ENCODE peak calls at places on chromosomes 4 and X, in six cellular contexts. N, M, R, Q, Y and L are unnamed samples.

GRCh38 chr4:81504685-81505598 is 33.2 kb upstream of the RASGEF1B start:
- DNase-seq in N (peak; percentile 91), R (no peak), Y (no peak), Q (peak; percentile 75), M (peak; percentile 84), L (peak; percentile 84)

GRCh38 chrX:44305921-44306320 is 37.6 kb downstream of the EFHC2 start:
- DNase-seq in R (no peak), Y (no peak), N (no peak), M (no peak), Q (no peak), L (no peak)

GRCh38 chr4:155802573-155802972 is 43.8 kb downstream of the GUCY1B1 start:
- DNase-seq in N (no peak), R (no peak), M (no peak), Q (no peak), Y (no peak), L (no peak)

GRCh38 chr4:74316397-74316796 is 8.1 kb downstream of the EPGN start:
- DNase-seq in M (no peak), Y (no peak), N (no peak), R (no peak), Q (no peak), L (no peak)

GRCh38 chr4:183097251-183098079 is 1.6 kb upstream of the WWC2 start:
- DNase-seq in N (peak; percentile 53), Q (no peak), R (no peak), Y (peak; percentile 35), M (peak; percentile 27), L (peak; percentile 69)

GRCh38 chrX:48835524-48836329 is at the start of gene PCSK1N:
- DNase-seq in Q (no peak), R (peak; percentile 28), Y (no peak), N (no peak), M (no peak), L (no peak)

GRCh38 chr4:157043131-157043530 is 32.8 kb upstream of the GLRB start:
- DNase-seq in N (no peak), M (no peak), Q (no peak), Y (no peak), R (peak; percentile 19), L (no peak)

GRCh38 chr4:23022032-23022431 is 329.3 kb downstream of the GBA3 start:
- DNase-seq in R (peak; percentile 19), N (no peak), Y (no peak), Q (no peak), M (no peak), L (no peak)

DNA sequence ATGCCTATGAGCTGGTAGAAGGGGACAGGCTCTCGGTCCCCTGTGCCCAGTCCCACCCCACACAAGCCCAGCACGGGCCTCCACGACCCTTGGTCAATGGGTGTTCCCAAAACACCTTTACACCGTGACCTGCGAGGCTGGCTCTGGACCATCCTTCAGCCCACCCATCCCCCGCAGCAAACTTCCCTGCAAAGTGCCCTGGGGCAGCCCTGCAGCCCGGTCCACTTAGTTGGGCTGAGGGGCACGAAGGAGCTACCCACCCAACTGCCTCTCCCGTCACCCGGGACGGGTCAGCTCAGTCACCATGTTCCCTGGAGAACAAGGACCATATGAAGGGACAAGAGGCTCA is 23.4 kb downstream of the WDR1 start:
- DNase-seq in R (no peak), Q (no peak), Y (no peak), M (no peak), N (peak; percentile 46), L (no peak)
- H3K27ac ChIP-seq in R (peak overlapping the region; percentile 98), Q (peak overlapping the region; percentile 88), Y (peak overlapping the region; percentile 16), M (peak overlapping the region; percentile 95), N (peak overlapping the region; percentile 5), L (peak overlapping the region; percentile 79)

DNA sequence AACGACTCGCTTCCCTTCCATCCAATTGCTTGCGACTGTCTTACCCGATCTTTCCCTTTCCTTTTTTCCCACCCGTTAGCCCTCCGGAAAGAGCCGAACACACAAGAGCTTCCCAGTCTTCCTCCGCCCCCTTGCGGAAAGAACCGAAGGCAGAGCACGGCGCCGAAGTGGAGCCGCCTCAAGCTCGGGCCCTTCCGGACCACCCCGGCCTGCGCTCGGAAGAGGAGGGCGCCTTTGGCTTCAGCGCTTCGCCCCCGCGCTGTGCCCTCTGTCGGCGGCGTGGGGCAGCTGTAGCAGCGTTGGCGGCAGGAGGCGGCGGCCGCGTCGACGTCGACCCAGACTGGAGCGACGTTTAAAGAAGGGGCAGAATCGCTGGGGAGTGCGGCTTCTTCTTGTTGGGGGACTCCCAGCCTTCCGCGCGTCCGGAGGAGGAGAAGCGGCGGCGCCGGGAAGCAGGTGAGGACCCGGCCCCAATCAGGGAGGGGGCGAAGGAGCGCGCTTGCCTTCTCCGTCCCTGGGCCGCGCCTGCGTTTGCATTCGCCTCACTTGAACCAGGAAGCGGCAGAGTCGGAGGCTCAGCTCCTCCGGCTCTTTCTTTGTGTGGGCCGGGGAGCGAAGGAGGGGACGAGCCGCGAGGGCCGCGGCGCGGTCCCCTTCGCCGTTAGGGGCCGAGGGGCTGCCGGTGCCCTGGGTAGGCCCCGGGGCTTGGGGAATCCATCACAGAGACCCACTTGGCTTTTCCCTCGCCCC is at the start of gene ZBTB33:
- DNase-seq in Q (peak; percentile 93), Y (peak; percentile 92), R (peak; percentile 86), N (peak; percentile 95), M (peak; percentile 87), L (peak; percentile 94)
- H3K27ac ChIP-seq in Q (peak within 1 kb of the TSS; percentile 89), Y (peak within 1 kb of the TSS; percentile 81), R (peak within 1 kb of the TSS; percentile 86), N (no peak within 1 kb of the TSS), M (peak within 1 kb of the TSS; percentile 87), L (peak within 1 kb of the TSS; percentile 91)

GRCh38 chrX:40484408-40485091 is 96.2 kb upstream of the ATP6AP2 start:
- DNase-seq in N (no peak), Y (peak; percentile 38), R (no peak), M (no peak), Q (no peak), L (no peak)

GRCh38 chrX:40483502-40483901 is 97.3 kb upstream of the ATP6AP2 start:
- DNase-seq in Q (no peak), N (no peak), R (no peak), M (no peak), Y (no peak), L (no peak)

GRCh38 chrX:40485973-40486372 is 94.8 kb upstream of the ATP6AP2 start:
- DNase-seq in Q (no peak), M (no peak), R (no peak), Y (no peak), N (no peak), L (no peak)

GRCh38 chrX:40488299-40488698 is 92.5 kb upstream of the ATP6AP2 start:
- DNase-seq in N (no peak), M (no peak), Q (no peak), Y (no peak), R (no peak), L (no peak)

GRCh38 chrX:40485427-40485826 is 95.3 kb upstream of the ATP6AP2 start:
- DNase-seq in Y (no peak), R (no peak), M (no peak), N (no peak), Q (no peak), L (no peak)
- H3K27ac ChIP-seq in Y (no peak overlapping the region), R (no peak overlapping the region), M (no peak overlapping the region), N (no peak overlapping the region), Q (no peak overlapping the region), L (no peak overlapping the region)

GRCh38 chrX:19568422-19568821 is 53.1 kb upstream of the MAP3K15 start:
- DNase-seq in R (no peak), N (no peak), M (no peak), Q (no peak), Y (no peak), L (no peak)

GRCh38 chrX:19569121-19569805 is 54.0 kb upstream of the MAP3K15 start:
- DNase-seq in N (no peak), Y (no peak), M (no peak), Q (no peak), R (no peak), L (no peak)

GRCh38 chrX:19565605-19566004 is 50.3 kb upstream of the MAP3K15 start:
- DNase-seq in Y (no peak), Q (no peak), M (no peak), R (no peak), N (no peak), L (no peak)

GRCh38 chrX:19564606-19565005 is 49.3 kb upstream of the MAP3K15 start:
- DNase-seq in R (no peak), Q (no peak), Y (no peak), N (no peak), M (no peak), L (no peak)

DNA sequence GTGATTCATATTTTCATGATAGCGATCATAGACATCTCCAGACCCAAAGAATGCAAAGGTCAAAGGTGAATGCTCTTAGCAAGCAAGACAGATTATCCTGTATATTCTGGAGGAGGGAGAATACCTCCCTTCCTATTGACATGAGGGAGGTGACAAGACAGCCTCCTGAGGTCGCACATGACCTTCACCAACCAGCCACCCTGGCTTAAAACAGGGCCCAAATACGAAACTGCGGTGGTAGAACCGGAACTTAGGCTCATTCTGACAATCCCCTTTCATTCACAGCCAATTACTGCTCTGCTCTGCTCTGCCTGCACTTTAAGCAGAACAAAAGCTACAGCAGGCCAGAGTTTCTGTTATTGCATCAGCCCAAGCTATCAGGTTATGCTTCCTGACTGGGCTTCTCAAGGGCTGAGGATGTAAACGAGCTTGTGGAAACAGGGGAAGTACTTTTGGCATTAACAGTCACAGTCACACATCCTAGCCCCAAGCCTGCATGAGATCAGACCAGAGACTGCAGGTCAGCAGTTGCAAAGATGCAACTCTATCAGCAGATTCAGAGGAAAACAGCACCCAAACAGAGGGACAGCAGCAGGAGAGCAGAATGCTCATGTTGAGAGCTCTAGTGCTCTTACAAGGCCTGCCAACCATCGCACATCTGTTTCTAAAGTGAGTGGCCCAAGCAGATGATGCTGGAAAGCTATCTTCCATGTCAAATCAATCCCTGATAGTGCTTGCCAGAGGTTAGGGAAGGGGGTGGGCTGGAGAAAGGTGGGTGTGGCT is 51.2 kb upstream of the MAP3K15 start:
- DNase-seq in Q (no peak), R (no peak), N (no peak), M (no peak), Y (no peak), L (no peak)
- H3K27ac ChIP-seq in Q (peak overlapping the region; percentile 19), R (no peak overlapping the region), N (no peak overlapping the region), M (no peak overlapping the region), Y (no peak overlapping the region), L (no peak overlapping the region)

DNA sequence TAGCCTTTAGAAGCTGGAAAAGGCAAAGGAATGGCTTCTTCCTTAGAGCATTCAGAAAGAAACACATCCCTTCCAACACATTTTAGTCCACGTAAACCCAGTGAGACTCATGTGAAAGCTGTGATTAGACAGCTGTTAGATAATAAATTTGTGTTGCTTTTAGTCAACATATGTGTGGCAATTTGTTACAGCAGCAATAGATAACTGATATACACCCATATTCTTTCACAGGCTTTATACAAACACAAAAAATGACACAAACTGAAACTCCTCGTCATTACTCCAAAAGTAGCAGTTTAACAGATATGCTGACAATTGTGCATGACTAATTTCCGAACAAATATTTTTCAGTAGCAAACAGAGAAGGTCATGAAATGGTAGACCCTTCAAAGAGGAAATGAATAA is 65.3 kb downstream of the ANTXR2 start:
- DNase-seq in Y (no peak), Q (no peak), N (no peak), M (no peak), R (no peak), L (no peak)
- H3K27ac ChIP-seq in Y (no peak overlapping the region), Q (no peak overlapping the region), N (no peak overlapping the region), M (no peak overlapping the region), R (no peak overlapping the region), L (peak overlapping the region; percentile 21)